ENCODE peak calls at places on chromosomes 16 and 17, in five cellular contexts. Y is HepG2, S is H1, O is HEK293T, A is NT2/D1. R is an unnamed sample.

GRCh38 chr17:80201446-80201845 is 18.7 kb downstream of the SGSH start:
- DNase-seq in S (no peak), O (no peak), Y (no peak), A (no peak), R (no peak)

GRCh38 chr17:37743875-37744632 is 805 bp downstream of the HNF1B start:
- DNase-seq in O (no peak), Y (peak), A (no peak), S (peak), R (no peak)

GRCh38 chr16:75957870-75958269 is 231.6 kb upstream of the CPHXL start:
- DNase-seq in S (no peak), Y (no peak), A (no peak), O (no peak), R (no peak)

GRCh38 chr17:50892101-50892776 is 26.1 kb upstream of the TOB1 start:
- DNase-seq in A (no peak), O (no peak), S (no peak), Y (peak), R (no peak)

GRCh38 chr16:24273511-24273910 is 17.4 kb downstream of the CACNG3 start:
- DNase-seq in O (no peak), Y (no peak), A (no peak), S (no peak), R (no peak)

GRCh38 chr17:82029990-82030469 is 1.4 kb upstream of the RAC3 start:
- DNase-seq in A (no peak), O (no peak), Y (no peak), S (no peak), R (no peak)

GRCh38 chr17:47652570-47652969 is 2.9 kb downstream of the KPNB1 start:
- DNase-seq in A (no peak), S (no peak), Y (no peak), O (no peak), R (no peak)

GRCh38 chr17:72053069-72053846 is 67.6 kb upstream of the SOX9 start:
- DNase-seq in Y (no peak), A (no peak), O (peak), S (peak), R (no peak)

GRCh38 chr16:117381-118365 is 20.8 kb downstream of the NPRL3 start:
- DNase-seq in A (peak), Y (peak), S (peak), O (peak), R (no peak)

GRCh38 chr17:731943-732787 is at the start of gene TLCD3A:
- DNase-seq in S (peak), O (peak), Y (no peak), A (no peak), R (no peak)

GRCh38 chr17:76092526-76093413 is 10.8 kb downstream of the EXOC7 start:
- DNase-seq in O (no peak), Y (no peak), S (no peak), A (no peak), R (no peak)

GRCh38 chr16:84040823-84041391 is 1.7 kb downstream of the SLC38A8 start:
- DNase-seq in A (no peak), Y (no peak), O (no peak), S (no peak), R (no peak)

GRCh38 chr16:87584271-87584670 is 18.0 kb upstream of the JPH3 start:
- DNase-seq in O (no peak), Y (no peak), S (no peak), A (no peak), R (no peak)

GRCh38 chr17:72282439-72283029 is 161.7 kb downstream of the SOX9 start:
- DNase-seq in O (no peak), Y (no peak), S (no peak), A (no peak), R (no peak)

GRCh38 chr16:83948914-83949723 is 3.9 kb upstream of the OSGIN1 start:
- DNase-seq in O (no peak), S (no peak), A (no peak), Y (peak), R (no peak)

GRCh38 chr17:58643147-58643546 is 48.7 kb downstream of the TEX14 start:
- DNase-seq in O (no peak), A (no peak), Y (no peak), S (no peak), R (no peak)

GRCh38 chr17:69246726-69247375 is 18.2 kb upstream of the ABCA10 start:
- DNase-seq in S (no peak), Y (peak), O (peak), A (no peak), R (peak)

GRCh38 chr17:28384281-28385036 is 13.0 kb downstream of the SARM1 start:
- DNase-seq in S (peak), Y (no peak), A (no peak), O (no peak), R (no peak)

GRCh38 chr16:1154887-1155331 is 2.0 kb downstream of the CACNA1H start:
- DNase-seq in Y (peak), A (no peak), O (no peak), S (no peak), R (no peak)

GRCh38 chr17:73803867-73804539 is 159.8 kb upstream of the SDK2 start:
- DNase-seq in Y (no peak), S (no peak), O (no peak), A (no peak), R (no peak)

GRCh38 chr17:75848523-75849303 is 4.5 kb upstream of the UNC13D start:
- DNase-seq in Y (peak), A (no peak), O (peak), S (peak), R (no peak)

GRCh38 chr16:49575352-49576172 is 202.0 kb downstream of the C16orf78 start:
- DNase-seq in Y (no peak), O (no peak), A (no peak), S (peak), R (peak)

GRCh38 chr17:59001158-59001814 is 105.4 kb downstream of the TRIM37 start:
- DNase-seq in A (no peak), Y (no peak), O (no peak), S (no peak), R (peak)

GRCh38 chr17:68611353-68612227 is 10.4 kb upstream of the FAM20A start:
- DNase-seq in A (no peak), O (no peak), S (no peak), Y (peak), R (no peak)

GRCh38 chr16:67942510-67943255 is 1.2 kb downstream of the LCAT start:
- DNase-seq in S (no peak), Y (peak), O (no peak), A (no peak), R (no peak)

GRCh38 chr16:72946474-72947194 is 101.3 kb downstream of the ZFHX3 start:
- DNase-seq in Y (no peak), A (no peak), S (no peak), O (no peak), R (no peak)

GRCh38 chr17:8122391-8122922 is 1.4 kb downstream of the HES7 start:
- DNase-seq in O (no peak), Y (no peak), A (no peak), S (peak), R (no peak)

GRCh38 chr17:82237083-82237745 is 8.4 kb downstream of the SLC16A3 start:
- DNase-seq in Y (no peak), O (no peak), A (no peak), S (peak), R (no peak)

GRCh38 chr17:80520810-80521209 is 23.8 kb upstream of the RPTOR start:
- DNase-seq in O (no peak), Y (no peak), A (no peak), S (no peak), R (no peak)

GRCh38 chr17:76447931-76448652 is 4.9 kb downstream of the UBE2O start:
- DNase-seq in S (no peak), A (no peak), O (no peak), Y (no peak), R (no peak)

GRCh38 chr17:9054611-9055010 is 33.3 kb downstream of the NTN1 start:
- DNase-seq in Y (no peak), O (no peak), S (peak), A (peak), R (no peak)

GRCh38 chr16:82535262-82535661 is 91.5 kb upstream of the CDH13 start:
- DNase-seq in Y (no peak), S (no peak), A (no peak), O (no peak), R (no peak)

GRCh38 chr16:4525069-4525468 is 13.5 kb downstream of the CDIP1 start:
- DNase-seq in A (no peak), S (no peak), Y (no peak), O (no peak), R (no peak)

GRCh38 chr17:17300624-17301568 is 2.3 kb upstream of the NT5M start:
- DNase-seq in S (peak), A (peak), O (peak), Y (no peak), R (no peak)

GRCh38 chr17:81831957-81832607 is 1.0 kb downstream of the MCRIP1 start:
- DNase-seq in Y (no peak), A (no peak), O (no peak), S (no peak), R (no peak)

GRCh38 chr16:2846511-2847310 is 11.3 kb downstream of the PRSS22 start:
- DNase-seq in A (no peak), S (no peak), Y (no peak), O (no peak), R (no peak)

GRCh38 chr16:12160815-12161550 is 184.4 kb downstream of the SNX29 start:
- DNase-seq in O (no peak), A (no peak), Y (no peak), S (no peak), R (peak)

GRCh38 chr16:50270510-50271147 is 4.3 kb downstream of the ADCY7 start:
- DNase-seq in A (no peak), S (no peak), Y (no peak), O (no peak), R (no peak)

GRCh38 chr17:42153919-42154491 is 784 bp downstream of the RAB5C start:
- DNase-seq in A (no peak), O (no peak), Y (peak), S (no peak), R (no peak)

DNA sequence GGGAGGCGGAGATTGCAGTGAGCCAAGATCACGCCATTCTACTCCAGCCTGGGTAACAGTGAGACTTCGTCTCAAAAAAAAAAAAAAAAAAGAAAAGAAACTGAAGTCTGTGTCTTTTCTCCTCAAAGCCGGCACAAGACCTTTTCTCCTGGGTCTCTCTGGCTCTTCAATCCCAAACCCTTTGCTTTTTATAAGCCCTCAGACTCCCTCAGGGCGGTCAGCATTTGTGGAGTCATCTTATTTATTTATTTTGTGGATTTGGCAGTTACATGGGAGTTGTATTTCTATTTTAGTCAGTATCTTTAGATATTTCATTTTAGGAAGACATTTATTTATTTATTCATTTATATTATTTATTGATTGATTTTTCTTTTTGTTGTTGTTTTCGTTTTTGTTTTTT is 57.7 kb upstream of the MAP3K14 start:
- DNase-seq in A (no peak), O (no peak), S (no peak), Y (no peak), R (no peak)
- TF ChIP-seq SUZ12 in A (no peak), O (no peak), S (no peak), Y (no peak), R (no peak)

GRCh38 chr17:64732336-64733006 is 70.4 kb upstream of the SMURF2 start:
- DNase-seq in A (no peak), O (no peak), S (no peak), Y (peak), R (no peak)
- TF ChIP-seq SUZ12 in A (no peak), O (no peak), S (no peak), Y (no peak), R (no peak)

DNA sequence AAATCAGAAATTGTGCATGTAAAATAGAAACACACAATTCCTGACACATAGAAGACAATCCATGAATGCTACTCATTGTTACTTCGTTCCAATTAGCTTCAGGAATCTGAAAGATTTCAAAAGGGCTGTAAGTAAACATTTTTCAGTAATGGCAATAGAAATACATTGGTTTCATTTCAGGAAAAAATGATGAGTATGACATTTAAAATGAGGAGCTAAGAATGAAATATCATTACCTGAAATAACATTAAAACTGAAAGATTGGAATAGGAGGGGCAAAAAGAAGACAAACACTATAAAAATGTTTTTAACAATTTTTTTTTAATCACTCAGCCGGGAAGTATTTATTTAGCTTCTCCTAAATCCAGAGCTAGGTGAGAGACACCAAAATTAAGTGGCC is 136.6 kb upstream of the ADAMTS18 start:
- DNase-seq in A (no peak), O (no peak), S (no peak), Y (no peak), R (no peak)
- TF ChIP-seq SUZ12 in A (no peak), O (no peak), S (no peak), Y (no peak), R (no peak)

GRCh38 chr17:78313735-78314648 is 45.9 kb downstream of the SOCS3 start:
- DNase-seq in S (peak), O (peak), Y (peak), A (peak), R (peak)

GRCh38 chr17:78316867-78317816 is 42.7 kb downstream of the SOCS3 start:
- DNase-seq in S (peak), O (no peak), Y (peak), A (peak), R (peak)

GRCh38 chr17:78316115-78316866 is 43.6 kb downstream of the SOCS3 start:
- DNase-seq in A (no peak), Y (no peak), S (peak), O (no peak), R (no peak)

GRCh38 chr17:78314683-78315354 is 45.1 kb downstream of the SOCS3 start:
- DNase-seq in S (no peak), O (no peak), A (no peak), Y (no peak), R (no peak)

GRCh38 chr17:78315355-78316114 is 44.3 kb downstream of the SOCS3 start:
- DNase-seq in Y (peak), S (no peak), A (no peak), O (no peak), R (peak)
- TF ChIP-seq SUZ12 in Y (no peak), S (no peak), A (no peak), O (no peak), R (no peak)

DNA sequence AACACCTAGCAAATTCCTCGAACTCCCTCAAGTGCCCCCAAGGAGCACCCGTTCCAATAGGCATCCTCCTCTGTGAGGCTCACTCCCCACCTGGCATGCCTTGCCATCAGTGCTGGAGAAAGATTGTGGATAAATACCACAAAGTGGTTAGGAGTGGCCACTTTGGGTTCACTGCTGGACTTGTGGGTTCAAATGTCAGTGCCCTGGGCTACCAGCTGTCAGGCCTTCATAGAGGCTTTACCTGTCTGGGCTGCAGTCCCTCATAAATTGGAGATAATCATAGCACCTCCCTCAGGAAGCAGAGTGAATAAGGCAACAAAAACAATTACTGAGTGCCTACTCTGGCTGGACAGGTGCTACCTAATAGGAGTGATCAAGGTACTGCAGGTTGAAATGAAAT is 1.5 kb upstream of the SYT17 start:
- DNase-seq in S (no peak), O (no peak), A (no peak), Y (no peak), R (no peak)
- TF ChIP-seq SUZ12 in S (no peak), O (no peak), A (no peak), Y (no peak), R (no peak)

DNA sequence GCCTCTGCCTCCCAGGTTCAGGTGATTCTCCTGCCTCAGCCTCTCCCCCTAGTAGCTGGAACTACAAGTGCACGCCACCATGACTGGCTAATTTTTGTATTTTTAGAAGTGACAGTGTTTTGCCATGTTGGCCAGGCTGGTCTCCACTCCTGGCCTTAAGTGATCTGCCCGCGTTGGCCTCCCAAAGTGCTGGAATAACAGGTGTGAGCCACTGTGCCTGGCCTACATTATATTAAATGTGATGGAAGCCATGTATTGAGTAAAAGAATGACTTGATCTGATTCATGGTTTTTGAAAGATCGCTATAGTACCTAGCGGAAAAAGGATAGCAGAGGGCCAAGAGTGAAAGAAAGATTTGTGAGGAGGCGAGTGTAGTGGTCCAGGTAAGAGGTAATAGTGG is 2.7 kb upstream of the PPM1D start:
- DNase-seq in O (no peak), A (no peak), S (no peak), Y (no peak), R (no peak)
- TF ChIP-seq SUZ12 in O (no peak), A (no peak), S (no peak), Y (no peak), R (no peak)